ENCODE peak calls at places on chromosomes 5 and 9, in eight cellular contexts. W is left cardiac atrium, T is dorsolateral prefrontal cortex, P is Karpas-422, R is caudate nucleus, Q is HuH-7, I is tibial artery, S is A549. U is an unnamed sample.

GRCh38 chr9:117656007-117656406 is 48.2 kb upstream of the TLR4 start:
- DNase-seq in I (no peak), Q (no peak), T (no peak), R (no peak), S (no peak), W (no peak), P (no peak), U (no peak)

GRCh38 chr5:178589180-178590140 is 733 bp downstream of the COL23A1 start:
- DNase-seq in R (no peak), P (no peak), S (no peak), Q (peak), T (no peak), W (peak), I (no peak), U (peak)

GRCh38 chr5:8660133-8660893 is 791.4 kb downstream of the MTRR start:
- DNase-seq in W (no peak), S (no peak), R (no peak), P (no peak), Q (no peak), I (no peak), T (no peak), U (no peak)

GRCh38 chr5:131550606-131551005 is 84.4 kb downstream of the RAPGEF6 start:
- DNase-seq in P (no peak), T (no peak), Q (no peak), W (no peak), I (no peak), R (no peak), S (no peak), U (no peak)

GRCh38 chr9:137190315-137190853 is 1.9 kb downstream of the SSNA1 start:
- DNase-seq in I (no peak), S (no peak), R (no peak), W (no peak), Q (no peak), T (no peak), P (peak), U (no peak)

GRCh38 chr9:16267336-16268036 is 603.0 kb downstream of the BNC2 start:
- DNase-seq in Q (no peak), P (no peak), I (no peak), T (no peak), S (peak), W (no peak), R (no peak), U (no peak)

GRCh38 chr9:95058121-95058785 is 259.3 kb downstream of the FANCC start:
- DNase-seq in W (no peak), Q (no peak), T (no peak), S (no peak), I (no peak), P (no peak), R (no peak), U (no peak)

GRCh38 chr5:160198886-160199409 is 30.4 kb upstream of the FABP6 start:
- DNase-seq in I (no peak), Q (no peak), S (no peak), W (no peak), P (no peak), R (no peak), T (no peak), U (no peak)

GRCh38 chr5:111999286-111999685 is 242.3 kb upstream of the NREP start:
- DNase-seq in R (no peak), Q (no peak), T (no peak), I (no peak), S (no peak), P (no peak), W (no peak), U (no peak)

GRCh38 chr9:84711936-84712335 is 42.4 kb downstream of the NTRK2 start:
- DNase-seq in S (peak), P (no peak), Q (no peak), T (no peak), W (peak), I (peak), R (peak), U (peak)

GRCh38 chr5:124628721-124629596 is 117.5 kb downstream of the ZNF608 start:
- DNase-seq in Q (peak), I (peak), R (no peak), W (peak), P (no peak), S (peak), T (no peak), U (peak)

GRCh38 chr5:150295741-150296486 is 6.3 kb upstream of the CAMK2A start:
- DNase-seq in R (no peak), I (no peak), Q (no peak), S (no peak), W (no peak), P (no peak), T (peak), U (peak)

GRCh38 chr5:128193676-128194390 is 110.3 kb downstream of the SLC12A2 start:
- DNase-seq in P (no peak), W (no peak), S (no peak), Q (no peak), I (no peak), T (no peak), R (no peak), U (no peak)

GRCh38 chr9:132804576-132805295 is 73.3 kb downstream of the AK8 start:
- DNase-seq in I (no peak), R (no peak), W (no peak), T (no peak), S (no peak), P (no peak), Q (no peak), U (no peak)

GRCh38 chr9:27340876-27341540 is 44.1 kb upstream of the EQTN start:
- DNase-seq in W (no peak), P (no peak), I (no peak), S (no peak), R (no peak), T (no peak), Q (no peak), U (no peak)